ENCODE peak calls at places on chromosome 2, in eight cellular contexts. O is CD8-positive, alpha-beta T cell; Z is lower lobe of right lung; N is H9; B is cardiac fibroblast; I is kidney epithelial cell; C is GM12878; T is fibroblast of the aortic adventitia. G is an unnamed sample.

GRCh38 chr2:128290356-128290755 is 28.3 kb downstream of the HS6ST1 start:
- DNase-seq in Z (no peak), T (no peak), N (no peak), C (no peak), I (no peak), B (peak), O (no peak), G (no peak)

GRCh38 chr2:79529636-79530035 is 16.8 kb downstream of the CTNNA2 start:
- DNase-seq in B (no peak), C (no peak), N (no peak), I (no peak), O (no peak), Z (no peak), T (no peak), G (no peak)

GRCh38 chr2:235399895-235400294 is 93.9 kb upstream of the AGAP1 start:
- DNase-seq in O (no peak), C (no peak), T (no peak), Z (no peak), I (no peak), B (no peak), N (no peak), G (no peak)

GRCh38 chr2:201909348-201909747 is 103.0 kb downstream of the CDK15 start:
- DNase-seq in Z (no peak), T (peak), N (no peak), O (no peak), B (peak), I (peak), C (no peak), G (no peak)

GRCh38 chr2:41947701-41948396 is 100.0 kb upstream of the PKDCC start:
- DNase-seq in B (no peak), T (peak), Z (no peak), C (no peak), N (peak), O (no peak), I (no peak), G (no peak)

GRCh38 chr2:120237491-120237902 is 14.3 kb upstream of the TMEM185B start:
- DNase-seq in T (peak), C (no peak), N (peak), Z (no peak), O (no peak), B (peak), I (no peak), G (no peak)

GRCh38 chr2:9613291-9613690 is 17.5 kb downstream of the YWHAQ start:
- DNase-seq in T (peak), C (no peak), B (peak), O (no peak), I (peak), Z (no peak), N (no peak), G (no peak)

GRCh38 chr2:136136921-136137320 is 19.0 kb upstream of the CXCR4 start:
- DNase-seq in T (no peak), B (no peak), O (peak), Z (no peak), I (no peak), N (no peak), C (no peak), G (no peak)

GRCh38 chr2:45173513-45173912 is 164.3 kb upstream of the SIX2 start:
- DNase-seq in N (no peak), T (peak), C (no peak), I (peak), B (peak), O (no peak), Z (no peak), G (no peak)
- TF ChIP-seq CTCF in N (no peak), T (peak), C (no peak), I (no peak), B (peak), O (no peak), Z (no peak), G (no peak)

GRCh38 chr2:99863236-99863913 is 279.0 kb downstream of the AFF3 start:
- DNase-seq in B (no peak), O (no peak), T (no peak), Z (no peak), N (no peak), C (no peak), I (no peak), G (no peak)
- TF ChIP-seq CTCF in B (no peak), O (no peak), T (no peak), Z (no peak), N (no peak), C (no peak), I (no peak), G (no peak)

DNA sequence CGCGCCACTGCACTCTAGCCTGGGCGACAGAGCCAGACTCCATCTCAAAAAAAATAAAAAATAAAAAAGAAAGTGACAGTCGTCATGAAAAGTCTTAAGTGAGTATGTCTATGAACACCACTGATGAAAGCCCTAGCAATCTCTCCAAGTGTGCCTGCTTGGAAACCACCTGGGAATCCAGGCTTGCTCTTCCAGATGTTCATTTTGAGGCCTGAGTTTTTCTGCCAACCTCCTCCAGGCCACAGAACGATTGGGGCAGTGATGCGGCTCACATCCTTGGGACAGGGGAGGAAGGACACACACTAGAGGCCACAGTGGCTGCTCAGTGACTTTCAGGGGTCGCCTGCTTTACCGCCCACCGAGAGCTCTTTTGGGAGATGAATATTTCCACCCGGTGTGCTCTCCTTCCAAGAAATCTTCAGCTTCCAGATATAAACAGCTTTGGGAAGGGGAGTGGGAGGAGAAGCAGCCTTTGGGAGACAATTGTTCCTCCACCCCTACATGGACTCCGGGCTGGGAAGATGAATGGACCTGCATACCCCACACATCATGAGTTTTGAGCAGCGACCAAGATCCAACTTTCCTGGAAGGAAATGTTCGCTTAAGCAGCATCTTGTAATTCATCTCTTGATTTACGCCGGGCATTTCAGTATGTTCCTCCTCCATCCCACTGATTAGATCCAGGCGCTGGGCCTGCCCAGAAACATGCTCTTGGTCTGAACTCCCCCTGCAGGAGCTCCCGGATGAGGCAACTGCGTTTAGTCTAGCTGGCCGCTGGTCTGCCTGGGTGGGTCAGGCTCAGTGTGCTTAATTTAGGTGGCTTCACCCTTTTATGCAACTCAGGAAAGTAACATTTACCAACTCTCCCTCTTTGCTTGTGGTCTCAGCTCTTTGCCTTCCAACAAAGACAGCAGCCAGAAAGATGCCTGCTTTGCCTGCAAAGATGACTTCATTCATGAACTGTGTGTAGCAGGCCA is 6.2 kb upstream of the ARMC9 start:
- DNase-seq in O (no peak), B (peak), Z (peak), T (peak), C (no peak), N (peak), I (no peak), G (peak)
- TF ChIP-seq CTCF in O (no peak), B (peak), Z (peak), T (peak), C (peak), N (peak), I (peak), G (peak)

GRCh38 chr2:33595385-33595784 is 3.7 kb downstream of the FAM98A start:
- DNase-seq in Z (no peak), O (no peak), B (no peak), N (no peak), C (no peak), I (no peak), T (peak), G (no peak)

GRCh38 chr2:33599175-33599942 is at the start of gene FAM98A:
- DNase-seq in I (peak), N (peak), C (peak), B (peak), Z (peak), O (peak), T (peak), G (peak)

GRCh38 chr2:33599943-33600192 is 769 bp upstream of the FAM98A start:
- DNase-seq in T (no peak), O (no peak), C (no peak), Z (no peak), B (no peak), I (no peak), N (no peak), G (no peak)

GRCh38 chr2:33597026-33597425 is 2.1 kb downstream of the FAM98A start:
- DNase-seq in O (no peak), T (no peak), I (no peak), Z (no peak), N (no peak), C (no peak), B (no peak), G (no peak)

DNA sequence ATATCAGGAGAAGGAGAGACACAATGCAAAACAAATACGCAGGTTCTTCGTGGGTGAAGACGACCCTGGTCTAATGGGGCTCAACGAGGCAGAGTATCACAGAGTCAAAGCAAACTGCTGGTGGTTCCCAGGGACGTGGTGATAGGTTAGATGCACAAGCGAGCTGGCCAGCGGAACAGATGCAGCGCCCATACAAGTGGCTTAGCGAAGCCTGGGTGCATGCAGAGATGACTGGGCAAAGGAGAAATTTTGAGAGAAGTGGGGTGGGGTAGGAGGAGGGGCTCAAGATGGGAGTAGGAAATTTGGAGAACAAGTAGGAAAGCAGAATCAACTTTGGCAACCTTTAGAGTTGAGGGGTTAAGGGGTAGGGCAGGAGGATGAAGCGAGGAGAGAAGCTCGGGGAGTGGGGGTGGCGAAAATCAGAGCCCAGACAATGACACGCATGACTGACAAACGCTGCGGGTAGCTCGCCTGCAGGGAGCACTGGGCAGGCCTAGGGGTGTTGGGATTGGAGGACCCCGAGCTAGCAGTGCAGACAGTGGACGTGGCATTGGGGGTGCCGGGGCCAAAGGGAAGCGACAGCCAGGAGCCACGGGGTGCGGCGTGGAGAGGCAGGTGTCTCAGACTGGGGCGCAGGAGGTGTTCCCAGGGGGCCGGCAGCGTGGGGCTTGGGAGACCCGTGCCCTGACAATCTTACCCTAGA is 476 bp downstream of the FAM98A start:
- DNase-seq in Z (peak), O (peak), B (peak), I (no peak), T (peak), N (peak), C (peak), G (peak)
- TF ChIP-seq CTCF in Z (no peak), O (no peak), B (no peak), I (no peak), T (no peak), N (no peak), C (no peak), G (no peak)

GRCh38 chr2:211816739-211817138 is 721.9 kb downstream of the ERBB4 start:
- DNase-seq in Z (no peak), O (no peak), T (no peak), C (no peak), N (no peak), B (no peak), I (no peak), G (no peak)

GRCh38 chr2:211812587-211812986 is 726.0 kb downstream of the ERBB4 start:
- DNase-seq in O (no peak), Z (no peak), C (no peak), N (peak), B (no peak), T (no peak), I (no peak), G (no peak)
- TF ChIP-seq CTCF in O (no peak), Z (no peak), C (no peak), N (peak), B (no peak), T (no peak), I (no peak), G (no peak)

DNA sequence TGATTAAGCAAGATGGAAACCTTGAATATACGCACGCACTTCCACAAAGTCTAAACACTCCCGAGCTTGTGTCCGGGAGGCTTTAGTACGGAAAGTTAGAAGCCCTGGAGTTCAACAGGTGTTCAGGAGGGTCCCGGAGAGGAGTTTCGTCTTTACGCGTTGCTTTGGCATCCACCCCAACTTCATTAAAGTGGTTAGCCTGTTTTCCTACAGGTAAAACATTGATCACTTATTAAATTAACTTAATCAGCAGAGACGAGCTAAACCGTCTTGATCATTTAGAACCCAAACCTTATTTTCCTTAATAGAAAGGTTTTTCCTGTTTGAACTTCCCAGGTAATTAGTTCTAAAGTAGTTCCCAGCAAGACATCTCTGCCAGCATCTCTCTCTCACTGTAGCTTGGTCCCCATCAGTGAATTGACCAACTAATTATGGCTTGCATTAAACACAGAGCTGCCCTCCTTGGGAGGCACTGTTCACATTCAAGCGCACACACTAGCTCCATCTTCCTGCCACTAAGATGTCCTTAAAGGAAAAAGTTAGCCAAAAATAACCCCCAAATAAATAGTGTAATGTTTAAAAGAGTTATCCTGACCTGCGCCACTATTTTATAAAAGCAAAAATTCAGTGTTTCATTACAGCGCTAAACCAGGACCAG is 1.4 kb downstream of the NPAS2 start:
- DNase-seq in B (peak), I (no peak), O (no peak), T (peak), C (no peak), Z (no peak), N (no peak), G (no peak)
- TF ChIP-seq CTCF in B (no peak), I (no peak), O (no peak), T (peak), C (no peak), Z (no peak), N (no peak), G (no peak)

GRCh38 chr2:172558372-172558771 is 2.5 kb downstream of the PDK1 start:
- DNase-seq in N (no peak), O (no peak), T (no peak), C (no peak), Z (no peak), B (no peak), I (no peak), G (no peak)
- TF ChIP-seq CTCF in N (no peak), O (no peak), T (no peak), C (no peak), Z (no peak), B (no peak), I (no peak), G (no peak)

GRCh38 chr2:239882335-239882734 is 142.8 kb downstream of the NDUFA10 start:
- DNase-seq in T (peak), Z (peak), B (peak), C (no peak), O (peak), N (peak), I (no peak), G (peak)
- TF ChIP-seq CTCF in T (peak), Z (peak), B (peak), C (peak), O (peak), N (peak), I (peak), G (peak)